ENCODE peak calls at places on chromosomes 7 and 10, in seven cellular contexts. P, W, S, H, L, Q and Y are unnamed samples.
A peak's percentile ranks its signal among the peaks of the same experiment; 100 is the strongest.

GRCh38 chr7:3154881-3155494 is 111.3 kb upstream of the CARD11 start:
- DNase-seq in H (peak; percentile 31), P (peak; percentile 72), S (peak; percentile 80), L (peak; percentile 46), W (peak; percentile 19), Q (peak; percentile 68), Y (peak; percentile 21)

GRCh38 chr7:134549366-134549765 is 456 bp downstream of the AKR1B15 start:
- DNase-seq in P (peak; percentile 26), Q (no peak), L (no peak), H (peak; percentile 54), S (no peak), W (no peak), Y (no peak)

GRCh38 chr10:77116904-77117303 is 520.7 kb downstream of the KCNMA1 start:
- DNase-seq in H (no peak), S (no peak), L (peak; percentile 52), P (peak; percentile 94), Q (no peak), W (no peak), Y (no peak)

GRCh38 chr10:123236122-123236521 is 81.9 kb downstream of the BUB3 start:
- DNase-seq in S (peak; percentile 49), L (no peak), W (no peak), H (no peak), P (no peak), Q (peak; percentile 33), Y (no peak)

GRCh38 chr7:74364061-74364460 is 74.9 kb downstream of the CLIP2 start:
- DNase-seq in P (peak; percentile 15), S (peak; percentile 66), H (no peak), L (no peak), W (no peak), Q (no peak), Y (no peak)

GRCh38 chr7:100584677-100585510 is 1.0 kb downstream of the LRCH4 start:
- DNase-seq in W (no peak), H (peak; percentile 91), P (peak; percentile 48), L (peak; percentile 51), Q (peak; percentile 54), S (peak; percentile 80), Y (peak; percentile 83)

GRCh38 chr10:84095821-84096497 is 43.4 kb upstream of the GHITM start:
- DNase-seq in S (no peak), P (no peak), H (no peak), L (no peak), Q (peak; percentile 15), W (no peak), Y (peak; percentile 31)

GRCh38 chr10:5196613-5197234 is at the start of gene AKR1C4:
- DNase-seq in P (no peak), W (no peak), S (no peak), H (no peak), Q (no peak), L (no peak), Y (no peak)

GRCh38 chr10:34275626-34276025 is 539.5 kb downstream of the PARD3 start:
- DNase-seq in S (no peak), H (no peak), Q (no peak), W (no peak), P (no peak), L (no peak), Y (no peak)

GRCh38 chr10:103291588-103291987 is 14.7 kb downstream of the INA start:
- DNase-seq in W (no peak), Q (no peak), H (no peak), S (no peak), P (no peak), L (no peak), Y (no peak)

GRCh38 chr7:41656357-41656756 is 46.5 kb downstream of the INHBA start:
- DNase-seq in S (no peak), W (no peak), P (no peak), L (no peak), H (no peak), Q (no peak), Y (no peak)

GRCh38 chr10:88389456-88389855 is 193.7 kb downstream of the RNLS start:
- DNase-seq in H (no peak), Q (peak; percentile 35), W (no peak), P (no peak), S (peak; percentile 62), L (peak; percentile 30), Y (peak; percentile 23)

GRCh38 chr7:105776068-105776790 is 100.2 kb downstream of the ATXN7L1 start:
- DNase-seq in Q (no peak), S (peak; percentile 96), P (peak; percentile 99), W (no peak), L (peak; percentile 96), H (peak; percentile 96), Y (peak; percentile 91)

GRCh38 chr7:43869898-43870240 is 552 bp upstream of the MRPS24 start:
- DNase-seq in H (peak; percentile 67), L (peak; percentile 93), P (peak; percentile 87), S (peak; percentile 16), Q (no peak), W (no peak), Y (peak; percentile 65)

GRCh38 chr10:80453392-80453714 is 757 bp upstream of the TSPAN14 start:
- DNase-seq in Q (no peak), H (no peak), W (no peak), S (peak; percentile 64), P (no peak), L (no peak), Y (no peak)
- TF ChIP-seq CTCF in Q (no peak), H (no peak), W (no peak), S (peak; percentile 33), P (no peak), L (no peak), Y (no peak)

DNA sequence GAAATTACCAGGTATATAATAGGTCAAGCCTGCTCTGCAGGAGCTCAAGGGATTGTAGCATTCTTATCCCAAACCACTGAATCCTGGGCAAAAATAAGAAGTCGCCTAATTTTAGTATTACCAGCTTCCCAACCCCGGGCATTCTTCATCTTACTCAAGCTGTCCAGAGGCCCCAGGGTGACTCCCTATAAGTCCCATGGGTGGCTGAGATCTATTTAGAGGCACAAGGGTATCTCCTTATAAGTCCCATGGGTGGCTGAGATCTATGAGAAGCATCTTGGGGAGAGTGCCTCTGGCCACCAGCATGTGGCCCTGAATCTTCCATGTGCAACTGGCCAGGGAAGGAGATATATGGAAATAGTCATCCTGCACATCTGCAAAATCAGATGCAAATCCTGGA is 38.9 kb downstream of the PRSS2 start:
- DNase-seq in P (peak; percentile 3), W (no peak), Q (no peak), S (no peak), L (no peak), H (no peak), Y (no peak)
- H3K4me1 ChIP-seq in P (peaks cover 72% of the 10 kb centered on the region), W (no peaks in the 10 kb centered on the region), Q (no peaks in the 10 kb centered on the region), S (peaks cover 45% of the 10 kb centered on the region), L (no peaks in the 10 kb centered on the region), H (peaks cover 77% of the 10 kb centered on the region), Y (no peaks in the 10 kb centered on the region)

GRCh38 chr10:118594392-118595063 is 920 bp downstream of the PRLHR start:
- DNase-seq in W (peak; percentile 75), S (peak; percentile 97), L (peak; percentile 57), P (no peak), H (no peak), Q (peak; percentile 25), Y (peak; percentile 60)

GRCh38 chr10:118595598-118596425 is at the start of gene PRLHR:
- DNase-seq in Q (peak; percentile 39), L (no peak), H (no peak), W (peak; percentile 82), S (peak; percentile 91), P (no peak), Y (peak; percentile 55)

GRCh38 chr10:118596426-118597124 is 1.1 kb upstream of the PRLHR start:
- DNase-seq in Q (peak; percentile 39), H (no peak), W (no peak), P (no peak), L (no peak), S (peak; percentile 71), Y (no peak)

GRCh38 chr10:118592675-118593330 is 2.6 kb downstream of the PRLHR start:
- DNase-seq in H (no peak), Q (no peak), P (no peak), L (no peak), S (no peak), W (no peak), Y (no peak)

DNA sequence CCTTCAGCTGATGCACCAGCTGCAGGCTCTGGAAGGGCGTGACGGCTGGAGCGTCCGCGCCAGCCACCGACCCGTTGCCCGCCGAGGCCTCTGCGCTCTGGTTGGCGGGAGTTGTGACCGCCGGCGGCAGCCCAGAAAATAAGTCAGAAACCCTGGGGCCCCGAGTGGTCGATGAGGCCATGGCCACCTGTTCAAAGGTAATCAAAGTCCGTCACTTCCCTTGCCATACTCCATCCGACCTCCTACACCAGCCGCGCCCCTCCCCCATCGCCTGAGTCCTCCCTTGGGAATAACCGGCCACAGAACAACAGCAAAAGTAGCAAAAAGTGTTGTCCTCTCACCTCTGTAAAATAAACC is 406 bp downstream of the PRLHR start:
- DNase-seq in H (no peak), L (no peak), W (no peak), P (no peak), S (peak; percentile 24), Q (no peak), Y (no peak)
- H3K4me3 ChIP-seq in H (no peak overlapping the region), L (no peak overlapping the region), W (no peak overlapping the region), P (no peak overlapping the region), S (peak overlapping the region; percentile 60), Q (no peak overlapping the region), Y (no peak overlapping the region)

GRCh38 chr10:100793055-100793454 is 47.7 kb downstream of the PAX2 start:
- DNase-seq in L (no peak), H (no peak), S (peak; percentile 60), Q (no peak), P (no peak), W (peak; percentile 39), Y (no peak)
- TF ChIP-seq CTCF in L (no peak), H (no peak), S (no peak), Q (no peak), P (no peak), W (no peak), Y (no peak)

DNA sequence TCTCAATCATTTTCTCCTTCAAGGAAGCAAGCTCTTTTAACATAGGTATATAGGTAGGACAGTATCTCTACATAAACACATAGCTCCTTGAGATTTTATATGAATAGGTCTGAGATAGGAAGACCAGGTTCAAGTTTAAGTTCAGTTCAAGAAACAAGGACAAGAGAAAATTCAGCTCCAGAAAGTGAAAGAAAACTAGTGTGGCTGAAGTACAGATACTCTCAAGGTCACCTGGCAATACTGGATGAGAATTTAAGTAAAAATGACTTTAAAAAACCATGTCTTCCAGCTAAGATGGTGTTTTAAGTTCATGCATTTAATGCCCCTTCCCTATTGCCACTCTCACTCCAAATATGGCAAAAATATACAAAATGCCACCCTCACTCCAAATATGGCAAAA is 91.3 kb downstream of the OSBPL3 start:
- DNase-seq in Q (no peak), S (no peak), H (no peak), P (no peak), L (no peak), W (no peak), Y (no peak)
- H3K4me1 ChIP-seq in Q (peaks cover 40% of the 10 kb centered on the region), S (peaks cover 26% of the 10 kb centered on the region), H (no peaks in the 10 kb centered on the region), P (peaks cover 3% of the 10 kb centered on the region), L (peaks cover 2% of the 10 kb centered on the region), W (no peaks in the 10 kb centered on the region), Y (no peaks in the 10 kb centered on the region)

GRCh38 chr7:20328692-20329091 is 2.0 kb upstream of the ITGB8 start:
- DNase-seq in S (no peak), Q (no peak), W (no peak), L (no peak), P (no peak), H (no peak), Y (no peak)
- H3K4me3 ChIP-seq in S (peak overlapping the region; percentile 87), Q (no peak overlapping the region), W (no peak overlapping the region), L (peak overlapping the region; percentile 88), P (peak overlapping the region; percentile 89), H (peak overlapping the region; percentile 63), Y (no peak overlapping the region)

DNA sequence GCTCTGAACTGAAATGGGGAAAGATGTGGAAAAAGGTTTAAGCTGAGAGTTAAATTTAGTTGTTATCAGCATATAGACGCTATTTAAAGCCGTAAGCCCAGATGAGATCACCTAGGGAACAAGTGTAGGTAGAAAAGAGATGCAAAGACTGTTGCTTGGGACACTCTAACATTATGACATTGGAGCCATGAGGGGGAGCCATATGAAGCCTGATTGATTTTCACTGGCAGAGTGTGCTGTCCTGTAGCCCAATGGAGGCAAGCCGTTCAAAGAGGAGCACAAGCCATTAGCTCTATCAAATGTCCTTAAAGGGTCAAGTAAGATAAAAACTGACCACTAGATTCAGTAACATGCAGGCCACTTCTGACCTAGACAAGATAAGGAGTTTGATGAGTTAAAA is 223.3 kb downstream of the TWIST1 start:
- DNase-seq in Q (no peak), W (no peak), S (peak; percentile 37), P (no peak), H (no peak), L (no peak), Y (no peak)
- TF ChIP-seq CTCF in Q (peak; percentile 41), W (no peak), S (peak; percentile 51), P (peak; percentile 20), H (no peak), L (no peak), Y (no peak)